ENCODE peak calls at places on chromosomes 16 and 17, in seven cellular contexts. One of them, this sample, is unnamed.
A peak's percentile ranks its signal among the peaks of the same experiment; 100 is the strongest.

GRCh38 chr17:8224891-8225812 is 14.8 kb upstream of the AURKB start:
- DNase-seq in activated CD4-positive, alpha-beta T cell treated with anti-CD3 and anti-CD28 coated beads for 48 hours: no peak
- DNase-seq in stimulated activated CD4-positive, alpha-beta T cell treated with anti-CD3 and anti-CD28 coated beads, TNF-alpha, amount 100 ng/mL, for 48 hours: no peak
- DNase-seq in left colon: no peak
- DNase-seq in HFF-Myc: no peak
- DNase-seq in NCI-H1048: no peak
- DNase-seq in GM12891: no peak
- DNase-seq in this sample: no peak

GRCh38 chr17:1865252-1866037 is 35.6 kb downstream of the RPA1 start:
- DNase-seq in left colon: peak; percentile 34
- DNase-seq in GM12891: peak; percentile 37
- DNase-seq in NCI-H1048: peak; percentile 7
- DNase-seq in activated CD4-positive, alpha-beta T cell treated with anti-CD3 and anti-CD28 coated beads for 48 hours: peak; percentile 62
- DNase-seq in stimulated activated CD4-positive, alpha-beta T cell treated with anti-CD3 and anti-CD28 coated beads, TNF-alpha, amount 100 ng/mL, for 48 hours: no peak
- DNase-seq in HFF-Myc: peak; percentile 4
- DNase-seq in this sample: no peak

GRCh38 chr16:81586421-81586820 is 141.8 kb downstream of the CMIP start:
- DNase-seq in left colon: no peak
- DNase-seq in NCI-H1048: no peak
- DNase-seq in activated CD4-positive, alpha-beta T cell treated with anti-CD3 and anti-CD28 coated beads for 48 hours: no peak
- DNase-seq in HFF-Myc: no peak
- DNase-seq in GM12891: no peak
- DNase-seq in stimulated activated CD4-positive, alpha-beta T cell treated with anti-CD3 and anti-CD28 coated beads, TNF-alpha, amount 100 ng/mL, for 48 hours: no peak
- DNase-seq in this sample: no peak

GRCh38 chr17:18326039-18326438 is 10.9 kb downstream of the SMCR8 start:
- DNase-seq in GM12891: no peak
- DNase-seq in stimulated activated CD4-positive, alpha-beta T cell treated with anti-CD3 and anti-CD28 coated beads, TNF-alpha, amount 100 ng/mL, for 48 hours: no peak
- DNase-seq in left colon: no peak
- DNase-seq in HFF-Myc: no peak
- DNase-seq in activated CD4-positive, alpha-beta T cell treated with anti-CD3 and anti-CD28 coated beads for 48 hours: no peak
- DNase-seq in NCI-H1048: no peak
- DNase-seq in this sample: no peak

GRCh38 chr16:7350801-7351200 is 18.2 kb downstream of the RBFOX1 start:
- DNase-seq in left colon: no peak
- DNase-seq in activated CD4-positive, alpha-beta T cell treated with anti-CD3 and anti-CD28 coated beads for 48 hours: no peak
- DNase-seq in GM12891: no peak
- DNase-seq in NCI-H1048: no peak
- DNase-seq in stimulated activated CD4-positive, alpha-beta T cell treated with anti-CD3 and anti-CD28 coated beads, TNF-alpha, amount 100 ng/mL, for 48 hours: no peak
- DNase-seq in HFF-Myc: no peak
- DNase-seq in this sample: no peak

GRCh38 chr17:67491678-67492019 is 114.6 kb downstream of the PITPNC1 start:
- DNase-seq in NCI-H1048: no peak
- DNase-seq in GM12891: no peak
- DNase-seq in stimulated activated CD4-positive, alpha-beta T cell treated with anti-CD3 and anti-CD28 coated beads, TNF-alpha, amount 100 ng/mL, for 48 hours: no peak
- DNase-seq in HFF-Myc: no peak
- DNase-seq in left colon: no peak
- DNase-seq in activated CD4-positive, alpha-beta T cell treated with anti-CD3 and anti-CD28 coated beads for 48 hours: no peak
- DNase-seq in this sample: no peak

GRCh38 chr16:69138608-69139007 is 6.2 kb downstream of the UTP4 start:
- DNase-seq in left colon: no peak
- DNase-seq in HFF-Myc: no peak
- DNase-seq in stimulated activated CD4-positive, alpha-beta T cell treated with anti-CD3 and anti-CD28 coated beads, TNF-alpha, amount 100 ng/mL, for 48 hours: no peak
- DNase-seq in NCI-H1048: no peak
- DNase-seq in GM12891: no peak
- DNase-seq in activated CD4-positive, alpha-beta T cell treated with anti-CD3 and anti-CD28 coated beads for 48 hours: no peak
- DNase-seq in this sample: no peak

GRCh38 chr17:57672205-57672632 is 72.9 kb downstream of the CCDC182 start:
- DNase-seq in activated CD4-positive, alpha-beta T cell treated with anti-CD3 and anti-CD28 coated beads for 48 hours: no peak
- DNase-seq in HFF-Myc: no peak
- DNase-seq in stimulated activated CD4-positive, alpha-beta T cell treated with anti-CD3 and anti-CD28 coated beads, TNF-alpha, amount 100 ng/mL, for 48 hours: no peak
- DNase-seq in GM12891: no peak
- DNase-seq in NCI-H1048: no peak
- DNase-seq in left colon: no peak
- DNase-seq in this sample: no peak

GRCh38 chr17:43832976-43833829 is at the start of gene MPP3:
- DNase-seq in HFF-Myc: no peak
- DNase-seq in activated CD4-positive, alpha-beta T cell treated with anti-CD3 and anti-CD28 coated beads for 48 hours: peak; percentile 47
- DNase-seq in NCI-H1048: peak; percentile 31
- DNase-seq in GM12891: no peak
- DNase-seq in stimulated activated CD4-positive, alpha-beta T cell treated with anti-CD3 and anti-CD28 coated beads, TNF-alpha, amount 100 ng/mL, for 48 hours: no peak
- DNase-seq in left colon: peak; percentile 78
- DNase-seq in this sample: no peak

GRCh38 chr17:34384822-34385605 is 22.0 kb upstream of the CCL1 start:
- DNase-seq in HFF-Myc: no peak
- DNase-seq in GM12891: no peak
- DNase-seq in stimulated activated CD4-positive, alpha-beta T cell treated with anti-CD3 and anti-CD28 coated beads, TNF-alpha, amount 100 ng/mL, for 48 hours: no peak
- DNase-seq in activated CD4-positive, alpha-beta T cell treated with anti-CD3 and anti-CD28 coated beads for 48 hours: no peak
- DNase-seq in left colon: no peak
- DNase-seq in NCI-H1048: no peak
- DNase-seq in this sample: no peak

GRCh38 chr17:4249452-4250029 is 14.2 kb downstream of the ANKFY1 start:
- DNase-seq in left colon: no peak
- DNase-seq in NCI-H1048: no peak
- DNase-seq in GM12891: peak; percentile 35
- DNase-seq in activated CD4-positive, alpha-beta T cell treated with anti-CD3 and anti-CD28 coated beads for 48 hours: no peak
- DNase-seq in HFF-Myc: no peak
- DNase-seq in stimulated activated CD4-positive, alpha-beta T cell treated with anti-CD3 and anti-CD28 coated beads, TNF-alpha, amount 100 ng/mL, for 48 hours: no peak
- DNase-seq in this sample: no peak

GRCh38 chr17:71115669-71115972 is 946.3 kb downstream of the KCNJ2 start:
- DNase-seq in activated CD4-positive, alpha-beta T cell treated with anti-CD3 and anti-CD28 coated beads for 48 hours: no peak
- DNase-seq in NCI-H1048: no peak
- DNase-seq in HFF-Myc: no peak
- DNase-seq in stimulated activated CD4-positive, alpha-beta T cell treated with anti-CD3 and anti-CD28 coated beads, TNF-alpha, amount 100 ng/mL, for 48 hours: no peak
- DNase-seq in GM12891: no peak
- DNase-seq in left colon: no peak
- DNase-seq in this sample: no peak

GRCh38 chr16:608019-608418 is 18.2 kb downstream of the RAB40C start:
- DNase-seq in GM12891: no peak
- DNase-seq in stimulated activated CD4-positive, alpha-beta T cell treated with anti-CD3 and anti-CD28 coated beads, TNF-alpha, amount 100 ng/mL, for 48 hours: peak; percentile 66
- DNase-seq in HFF-Myc: no peak
- DNase-seq in left colon: no peak
- DNase-seq in activated CD4-positive, alpha-beta T cell treated with anti-CD3 and anti-CD28 coated beads for 48 hours: peak; percentile 83
- DNase-seq in NCI-H1048: no peak
- DNase-seq in this sample: no peak

GRCh38 chr16:84633622-84634021 is 14.7 kb upstream of the KLHL36 start:
- DNase-seq in activated CD4-positive, alpha-beta T cell treated with anti-CD3 and anti-CD28 coated beads for 48 hours: no peak
- DNase-seq in HFF-Myc: no peak
- DNase-seq in stimulated activated CD4-positive, alpha-beta T cell treated with anti-CD3 and anti-CD28 coated beads, TNF-alpha, amount 100 ng/mL, for 48 hours: no peak
- DNase-seq in left colon: no peak
- DNase-seq in NCI-H1048: no peak
- DNase-seq in GM12891: no peak
- DNase-seq in this sample: no peak

This sample was measured in AG04450.